ENCODE peak calls at places on chromosome 2, in six cellular contexts. B, G, H, N, Z and P are unnamed samples.

GRCh38 chr2:67649331-67650071 is 252.4 kb downstream of the ETAA1 start:
- DNase-seq in H (peak), G (no peak), N (peak), B (peak), Z (no peak), P (peak)

GRCh38 chr2:4901092-4901735 is 791.0 kb upstream of the SOX11 start:
- DNase-seq in Z (no peak), G (no peak), N (no peak), H (no peak), B (no peak), P (no peak)

GRCh38 chr2:181456660-181457120 is 496 bp upstream of the ITGA4 start:
- DNase-seq in Z (peak), G (no peak), B (no peak), N (peak), H (no peak), P (no peak)

GRCh38 chr2:28663359-28663758 is 88.3 kb upstream of the PPP1CB start:
- DNase-seq in H (no peak), G (no peak), B (no peak), Z (no peak), N (peak), P (no peak)

GRCh38 chr2:10931710-10932255 is 20.0 kb downstream of the KCNF1 start:
- DNase-seq in G (peak), Z (no peak), B (no peak), H (peak), N (peak), P (no peak)

GRCh38 chr2:239378918-239379640 is 21.7 kb downstream of the HDAC4 start:
- DNase-seq in N (no peak), H (no peak), Z (no peak), G (no peak), B (no peak), P (no peak)

GRCh38 chr2:24768013-24768412 is 25.2 kb downstream of the PTRHD1 start:
- DNase-seq in Z (no peak), B (no peak), G (no peak), N (no peak), H (no peak), P (no peak)

GRCh38 chr2:46540496-46541342 is 61.4 kb downstream of the TMEM247 start:
- DNase-seq in B (no peak), N (peak), H (no peak), Z (no peak), G (no peak), P (peak)

GRCh38 chr2:240891492-240892340 is 4.2 kb downstream of the MAB21L4 start:
- DNase-seq in Z (no peak), G (no peak), B (no peak), N (no peak), H (no peak), P (no peak)

GRCh38 chr2:40550085-40550484 is 98.2 kb upstream of the SLC8A1 start:
- DNase-seq in N (no peak), G (no peak), Z (no peak), H (no peak), B (no peak), P (no peak)

GRCh38 chr2:214029190-214029589 is 381.7 kb upstream of the VWC2L start:
- DNase-seq in H (no peak), G (no peak), Z (no peak), N (no peak), B (no peak), P (no peak)

GRCh38 chr2:29731948-29732347 is 189.4 kb downstream of the ALK start:
- DNase-seq in G (no peak), H (no peak), B (no peak), Z (no peak), N (no peak), P (no peak)

GRCh38 chr2:88606371-88607030 is 20.8 kb downstream of the EIF2AK3 start:
- DNase-seq in N (no peak), Z (peak), G (no peak), B (no peak), H (no peak), P (no peak)

GRCh38 chr2:166463640-166464039 is 30.4 kb downstream of the SCN7A start:
- DNase-seq in G (no peak), N (no peak), B (no peak), Z (no peak), H (no peak), P (no peak)

GRCh38 chr2:169964740-169965139 is 137.5 kb downstream of the UBR3 start:
- DNase-seq in H (no peak), G (no peak), B (no peak), Z (no peak), N (peak), P (no peak)

GRCh38 chr2:120526997-120527945 is 181.3 kb downstream of the INHBB start:
- DNase-seq in H (no peak), B (no peak), G (no peak), N (no peak), Z (no peak), P (no peak)

GRCh38 chr2:191245869-191246531 is 796 bp downstream of the MYO1B start:
- DNase-seq in G (peak), B (peak), N (peak), Z (peak), H (no peak), P (peak)

GRCh38 chr2:230268606-230269222 is 43.2 kb downstream of the SP140 start:
- DNase-seq in N (peak), H (no peak), G (no peak), B (no peak), Z (no peak), P (no peak)

GRCh38 chr2:25234756-25235155 is 66.4 kb upstream of the POMC start:
- DNase-seq in G (no peak), N (no peak), B (no peak), H (no peak), Z (no peak), P (no peak)

GRCh38 chr2:72825271-72826155 is at the start of gene EXOC6B:
- DNase-seq in Z (peak), N (peak), B (peak), G (peak), H (peak), P (peak)
- TF ChIP-seq CTCF in Z (no peak), N (peak), B (no peak), G (no peak), H (no peak), P (no peak)

DNA sequence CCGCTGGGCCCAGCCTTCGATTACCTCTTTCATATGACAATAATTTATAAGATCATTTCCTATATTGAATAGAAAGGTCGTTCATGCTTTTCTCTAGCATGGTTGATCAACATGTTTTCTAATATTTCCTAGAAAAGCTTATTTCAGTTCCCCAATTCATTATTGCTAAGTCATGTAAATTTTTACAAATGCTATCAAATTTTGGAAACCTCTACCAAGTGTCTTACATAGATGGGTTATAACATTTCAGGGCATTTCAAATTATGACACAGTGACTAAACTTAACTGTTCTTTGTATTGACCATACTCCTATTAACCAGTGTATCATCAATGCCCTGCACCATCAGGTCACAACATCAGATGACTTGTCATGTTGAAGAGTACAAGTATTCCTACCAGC is 87.0 kb upstream of the TLK1 start:
- DNase-seq in H (no peak), G (no peak), B (no peak), N (no peak), Z (no peak), P (no peak)
- TF ChIP-seq CTCF in H (no peak), G (no peak), B (no peak), N (no peak), Z (no peak), P (no peak)

DNA sequence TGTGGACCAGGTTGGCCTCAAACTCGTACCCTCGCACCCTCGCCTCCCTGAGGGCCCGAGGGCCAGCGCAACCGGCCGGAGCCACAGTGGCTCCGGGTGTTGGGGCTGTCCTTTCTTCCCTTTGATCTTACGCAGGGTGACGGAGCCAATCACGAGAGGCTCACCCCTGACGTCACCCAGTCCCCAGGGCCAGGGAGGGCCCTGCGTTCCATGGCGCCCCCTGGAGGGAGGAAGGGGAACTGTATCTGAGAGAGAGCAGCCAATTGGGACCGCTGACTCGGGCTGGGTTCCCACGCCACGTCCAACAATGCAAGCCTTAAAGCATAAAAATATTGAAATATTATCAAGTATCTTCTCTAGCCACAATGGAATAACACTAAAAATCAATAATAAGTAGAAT is 432.8 kb upstream of the LRRTM4 start:
- DNase-seq in Z (no peak), N (no peak), G (no peak), H (no peak), B (no peak), P (no peak)
- TF ChIP-seq CTCF in Z (no peak), N (no peak), G (no peak), H (no peak), B (peak), P (no peak)

GRCh38 chr2:237194906-237195305 is 109.2 kb downstream of the COPS8 start:
- DNase-seq in G (no peak), Z (no peak), N (no peak), H (no peak), B (no peak), P (no peak)

GRCh38 chr2:237198144-237198900 is 112.6 kb downstream of the COPS8 start:
- DNase-seq in N (peak), G (no peak), H (no peak), B (no peak), Z (no peak), P (no peak)

GRCh38 chr2:237199082-237199481 is 113.4 kb downstream of the COPS8 start:
- DNase-seq in B (no peak), H (no peak), N (peak), G (no peak), Z (no peak), P (no peak)

GRCh38 chr2:237195396-237196119 is 109.9 kb downstream of the COPS8 start:
- DNase-seq in Z (no peak), H (no peak), G (no peak), B (no peak), N (peak), P (no peak)

GRCh38 chr2:237196866-237197618 is 111.4 kb downstream of the COPS8 start:
- DNase-seq in Z (no peak), B (peak), G (peak), H (no peak), N (peak), P (peak)
- TF ChIP-seq CTCF in Z (no peak), B (no peak), G (no peak), H (no peak), N (no peak), P (no peak)

DNA sequence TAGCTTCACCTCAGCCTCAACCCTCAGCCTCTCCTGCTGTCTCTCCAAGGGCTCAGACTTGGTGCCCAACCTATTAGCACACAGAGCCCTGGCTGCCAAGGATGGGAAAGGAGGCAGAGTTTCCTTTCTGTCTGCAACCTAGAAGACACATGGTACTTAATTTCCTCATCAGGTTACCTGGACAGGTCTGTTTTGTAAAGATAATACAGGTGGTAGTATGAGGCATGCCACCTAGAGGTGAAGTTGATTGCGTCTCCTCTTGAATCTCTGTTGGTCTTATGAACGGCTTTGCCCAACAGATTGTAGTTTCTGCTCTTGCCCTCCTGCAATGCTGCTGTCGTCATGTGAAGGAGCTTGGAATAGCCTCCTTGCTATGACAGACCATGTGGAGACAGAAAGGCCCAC is 44.5 kb upstream of the RMND5A start:
- DNase-seq in H (no peak), N (no peak), G (peak), Z (peak), B (peak), P (peak)
- TF ChIP-seq CTCF in H (no peak), N (no peak), G (peak), Z (peak), B (no peak), P (peak)

DNA sequence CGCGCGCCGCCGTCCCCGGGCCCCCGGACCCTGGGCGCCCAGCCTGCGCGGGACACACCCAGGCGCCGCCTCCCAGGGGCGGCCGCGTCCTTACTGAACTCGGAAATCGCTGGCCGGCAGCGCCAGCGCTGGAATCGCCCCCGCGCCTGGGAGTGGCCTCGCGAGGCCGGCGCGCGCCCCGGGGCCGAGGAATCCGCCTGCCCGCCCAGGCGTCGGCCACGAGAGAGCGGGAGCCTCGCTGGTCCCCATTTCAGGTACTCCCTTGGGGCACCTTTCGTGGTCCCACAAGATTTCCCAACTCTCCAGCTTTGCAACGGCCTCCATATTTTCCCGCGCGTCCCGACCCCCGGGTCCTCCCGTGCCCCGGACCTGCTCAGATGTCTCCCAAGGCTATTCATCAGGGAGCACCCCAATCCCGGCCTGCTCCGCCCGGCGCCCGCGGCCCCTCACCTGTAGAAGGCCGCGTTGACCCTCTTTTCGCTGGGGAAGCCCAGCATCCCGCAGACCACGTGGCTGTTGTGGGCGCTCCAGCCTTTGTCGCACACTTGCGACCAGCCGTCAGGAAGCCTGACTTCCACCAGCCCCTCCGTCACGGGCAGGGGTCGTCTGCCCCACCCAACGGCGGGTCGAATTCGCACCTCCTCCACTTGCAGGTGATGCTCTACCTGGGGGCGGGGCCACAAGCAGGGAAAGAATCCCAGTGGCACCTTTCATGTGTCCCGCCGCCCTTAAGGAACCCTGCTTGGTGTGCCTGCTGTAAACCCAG is 4.6 kb downstream of the LOXL3 start:
- DNase-seq in Z (peak), H (no peak), B (peak), G (peak), N (peak), P (peak)
- TF ChIP-seq CTCF in Z (no peak), H (no peak), B (no peak), G (no peak), N (no peak), P (no peak)

GRCh38 chr2:16324971-16325612 is 340.5 kb downstream of the CYRIA start:
- DNase-seq in H (no peak), Z (no peak), G (no peak), B (no peak), N (no peak), P (no peak)

GRCh38 chr2:16324544-16324937 is 341.1 kb downstream of the CYRIA start:
- DNase-seq in G (no peak), N (no peak), B (no peak), H (no peak), Z (no peak), P (no peak)

GRCh38 chr2:16323131-16323520 is 342.5 kb downstream of the CYRIA start:
- DNase-seq in H (no peak), Z (no peak), G (no peak), N (no peak), B (no peak), P (no peak)

GRCh38 chr2:16322308-16323130 is 343.1 kb downstream of the CYRIA start:
- DNase-seq in B (no peak), G (no peak), N (no peak), Z (no peak), H (no peak), P (no peak)

GRCh38 chr2:16323551-16324543 is 341.8 kb downstream of the CYRIA start:
- DNase-seq in B (no peak), G (no peak), N (no peak), H (no peak), Z (no peak), P (no peak)
- TF ChIP-seq CTCF in B (no peak), G (no peak), N (no peak), H (no peak), Z (no peak), P (no peak)